ENCODE peak calls at places on chromosomes 13 and 19, in nine cellular contexts. One of them, this sample, is unnamed.

GRCh38 chr13:36862002-36862706 is 43.1 kb downstream of the RFXAP start:
- DNase-seq in body of pancreas: no peak
- DNase-seq in BJ: no peak
- DNase-seq in GM23338: no peak
- DNase-seq in mucosa of descending colon: no peak
- DNase-seq in AG04450: no peak
- DNase-seq in epithelial cell of esophagus: peak; percentile 17
- DNase-seq in Caco-2: no peak
- DNase-seq in AG04449: no peak
- DNase-seq in this sample: no peak

GRCh38 chr19:51461723-51462161 is 3.5 kb upstream of the SIGLEC8 start:
- DNase-seq in BJ: no peak
- DNase-seq in mucosa of descending colon: no peak
- DNase-seq in AG04449: no peak
- DNase-seq in AG04450: no peak
- DNase-seq in epithelial cell of esophagus: no peak
- DNase-seq in Caco-2: no peak
- DNase-seq in GM23338: no peak
- DNase-seq in body of pancreas: no peak
- DNase-seq in this sample: no peak

GRCh38 chr13:45142440-45143345 is 22.4 kb downstream of the GTF2F2 start:
- DNase-seq in mucosa of descending colon: no peak
- DNase-seq in AG04450: no peak
- DNase-seq in GM23338: no peak
- DNase-seq in Caco-2: no peak
- DNase-seq in BJ: no peak
- DNase-seq in AG04449: no peak
- DNase-seq in epithelial cell of esophagus: peak; percentile 20
- DNase-seq in body of pancreas: no peak
- DNase-seq in this sample: no peak

GRCh38 chr13:51453959-51454703 is 1.3 kb upstream of the INTS6 start:
- DNase-seq in AG04450: no peak
- DNase-seq in GM23338: peak; percentile 53
- DNase-seq in body of pancreas: peak; percentile 49
- DNase-seq in epithelial cell of esophagus: peak; percentile 30
- DNase-seq in BJ: no peak
- DNase-seq in AG04449: no peak
- DNase-seq in Caco-2: peak; percentile 32
- DNase-seq in mucosa of descending colon: peak; percentile 51
- DNase-seq in this sample: no peak

GRCh38 chr13:41740479-41740878 is 220.4 kb downstream of the VWA8 start:
- DNase-seq in BJ: no peak
- DNase-seq in body of pancreas: no peak
- DNase-seq in epithelial cell of esophagus: no peak
- DNase-seq in AG04450: no peak
- DNase-seq in AG04449: no peak
- DNase-seq in mucosa of descending colon: no peak
- DNase-seq in GM23338: no peak
- DNase-seq in Caco-2: no peak
- DNase-seq in this sample: no peak

GRCh38 chr19:49150106-49150943 is 4.9 kb downstream of the HRC start:
- DNase-seq in BJ: no peak
- DNase-seq in body of pancreas: peak; percentile 87
- DNase-seq in Caco-2: peak; percentile 92
- DNase-seq in epithelial cell of esophagus: peak; percentile 70
- DNase-seq in AG04450: no peak
- DNase-seq in GM23338: peak; percentile 95
- DNase-seq in mucosa of descending colon: peak; percentile 92
- DNase-seq in AG04449: no peak
- DNase-seq in this sample: no peak

GRCh38 chr19:3392480-3392879 is 26.1 kb downstream of the NFIC start:
- DNase-seq in BJ: no peak
- DNase-seq in epithelial cell of esophagus: no peak
- DNase-seq in AG04449: no peak
- DNase-seq in body of pancreas: no peak
- DNase-seq in Caco-2: no peak
- DNase-seq in AG04450: no peak
- DNase-seq in GM23338: no peak
- DNase-seq in mucosa of descending colon: no peak
- DNase-seq in this sample: no peak

GRCh38 chr19:43704002-43704705 is 11.7 kb upstream of the IRGC start:
- DNase-seq in AG04450: no peak
- DNase-seq in mucosa of descending colon: peak; percentile 44
- DNase-seq in GM23338: no peak
- DNase-seq in body of pancreas: no peak
- DNase-seq in Caco-2: peak; percentile 28
- DNase-seq in BJ: no peak
- DNase-seq in AG04449: no peak
- DNase-seq in epithelial cell of esophagus: no peak
- DNase-seq in this sample: no peak

GRCh38 chr19:43519436-43520088 is 7.4 kb downstream of the ETHE1 start:
- DNase-seq in body of pancreas: peak; percentile 82
- DNase-seq in epithelial cell of esophagus: peak; percentile 99
- DNase-seq in AG04449: peak; percentile 85
- DNase-seq in GM23338: peak; percentile 96
- DNase-seq in Caco-2: peak; percentile 89
- DNase-seq in AG04450: peak; percentile 94
- DNase-seq in mucosa of descending colon: peak; percentile 86
- DNase-seq in BJ: no peak
- DNase-seq in this sample: peak; percentile 84

GRCh38 chr13:111508902-111509509 is 188.6 kb downstream of the TEX29 start:
- DNase-seq in body of pancreas: no peak
- DNase-seq in mucosa of descending colon: no peak
- DNase-seq in epithelial cell of esophagus: no peak
- DNase-seq in AG04450: no peak
- DNase-seq in BJ: no peak
- DNase-seq in GM23338: no peak
- DNase-seq in Caco-2: no peak
- DNase-seq in AG04449: no peak
- DNase-seq in this sample: no peak

GRCh38 chr13:110236831-110237261 is 70.1 kb downstream of the COL4A1 start:
- DNase-seq in body of pancreas: no peak
- DNase-seq in BJ: no peak
- DNase-seq in AG04449: no peak
- DNase-seq in GM23338: no peak
- DNase-seq in mucosa of descending colon: no peak
- DNase-seq in Caco-2: no peak
- DNase-seq in epithelial cell of esophagus: no peak
- DNase-seq in AG04450: no peak
- DNase-seq in this sample: no peak

GRCh38 chr13:98217597-98217996 is 40.5 kb upstream of the RNF113B start:
- DNase-seq in body of pancreas: no peak
- DNase-seq in AG04450: no peak
- DNase-seq in BJ: no peak
- DNase-seq in AG04449: no peak
- DNase-seq in GM23338: no peak
- DNase-seq in epithelial cell of esophagus: no peak
- DNase-seq in mucosa of descending colon: no peak
- DNase-seq in Caco-2: no peak
- DNase-seq in this sample: no peak

GRCh38 chr19:41935781-41936415 is 7.6 kb upstream of the ERFL start:
- DNase-seq in Caco-2: no peak
- DNase-seq in AG04449: no peak
- DNase-seq in AG04450: no peak
- DNase-seq in GM23338: no peak
- DNase-seq in mucosa of descending colon: no peak
- DNase-seq in epithelial cell of esophagus: peak; percentile 39
- DNase-seq in BJ: no peak
- DNase-seq in body of pancreas: no peak
- DNase-seq in this sample: no peak

GRCh38 chr19:32018014-32018413 is 327.4 kb upstream of the ZNF507 start:
- DNase-seq in body of pancreas: no peak
- DNase-seq in epithelial cell of esophagus: peak; percentile 32
- DNase-seq in Caco-2: no peak
- DNase-seq in mucosa of descending colon: no peak
- DNase-seq in AG04450: no peak
- DNase-seq in BJ: no peak
- DNase-seq in AG04449: peak; percentile 5
- DNase-seq in GM23338: no peak
- DNase-seq in this sample: peak; percentile 81

GRCh38 chr19:13181747-13182388 is 31.7 kb downstream of the IER2 start:
- DNase-seq in epithelial cell of esophagus: peak; percentile 28
- DNase-seq in body of pancreas: peak; percentile 56
- DNase-seq in mucosa of descending colon: peak; percentile 85
- DNase-seq in AG04449: no peak
- DNase-seq in Caco-2: no peak
- DNase-seq in GM23338: no peak
- DNase-seq in BJ: peak; percentile 55
- DNase-seq in AG04450: no peak
- DNase-seq in this sample: no peak

GRCh38 chr19:19268453-19269385 is 4.4 kb downstream of the TM6SF2 start:
- DNase-seq in epithelial cell of esophagus: no peak
- DNase-seq in BJ: no peak
- DNase-seq in body of pancreas: no peak
- DNase-seq in Caco-2: no peak
- DNase-seq in AG04450: no peak
- DNase-seq in mucosa of descending colon: no peak
- DNase-seq in AG04449: no peak
- DNase-seq in GM23338: no peak
- DNase-seq in this sample: no peak

GRCh38 chr13:92807343-92807742 is 419.3 kb upstream of the GPC6 start:
- DNase-seq in mucosa of descending colon: no peak
- DNase-seq in epithelial cell of esophagus: no peak
- DNase-seq in GM23338: no peak
- DNase-seq in body of pancreas: no peak
- DNase-seq in Caco-2: no peak
- DNase-seq in BJ: no peak
- DNase-seq in AG04449: no peak
- DNase-seq in AG04450: no peak
- DNase-seq in this sample: no peak

GRCh38 chr13:28794370-28794769 is 25.8 kb upstream of the MTUS2 start:
- DNase-seq in Caco-2: no peak
- DNase-seq in mucosa of descending colon: no peak
- DNase-seq in epithelial cell of esophagus: no peak
- DNase-seq in BJ: no peak
- DNase-seq in AG04450: no peak
- DNase-seq in body of pancreas: no peak
- DNase-seq in GM23338: no peak
- DNase-seq in AG04449: no peak
- DNase-seq in this sample: no peak

GRCh38 chr13:28792992-28793391 is 27.1 kb upstream of the MTUS2 start:
- DNase-seq in AG04450: peak; percentile 34
- DNase-seq in body of pancreas: no peak
- DNase-seq in mucosa of descending colon: no peak
- DNase-seq in AG04449: peak; percentile 63
- DNase-seq in BJ: peak; percentile 47
- DNase-seq in epithelial cell of esophagus: no peak
- DNase-seq in GM23338: no peak
- DNase-seq in Caco-2: no peak
- DNase-seq in this sample: no peak

GRCh38 chr13:28796938-28797257 is 23.2 kb upstream of the MTUS2 start:
- DNase-seq in body of pancreas: no peak
- DNase-seq in AG04449: no peak
- DNase-seq in AG04450: no peak
- DNase-seq in mucosa of descending colon: no peak
- DNase-seq in GM23338: no peak
- DNase-seq in epithelial cell of esophagus: no peak
- DNase-seq in Caco-2: no peak
- DNase-seq in BJ: no peak
- DNase-seq in this sample: no peak
- TF ChIP-seq CTCF in body of pancreas: no peak
- TF ChIP-seq CTCF in AG04449: no peak
- TF ChIP-seq CTCF in AG04450: no peak
- TF ChIP-seq CTCF in mucosa of descending colon: no peak
- TF ChIP-seq CTCF in GM23338: no peak
- TF ChIP-seq CTCF in epithelial cell of esophagus: no peak
- TF ChIP-seq CTCF in Caco-2: no peak
- TF ChIP-seq CTCF in BJ: no peak
- TF ChIP-seq CTCF in this sample: no peak

GRCh38 chr13:113915012-113915763 is 51.3 kb upstream of the GAS6 start:
- DNase-seq in Caco-2: no peak
- DNase-seq in GM23338: no peak
- DNase-seq in mucosa of descending colon: no peak
- DNase-seq in AG04449: no peak
- DNase-seq in epithelial cell of esophagus: no peak
- DNase-seq in body of pancreas: no peak
- DNase-seq in AG04450: no peak
- DNase-seq in BJ: no peak
- DNase-seq in this sample: no peak
- TF ChIP-seq CTCF in Caco-2: no peak
- TF ChIP-seq CTCF in GM23338: no peak
- TF ChIP-seq CTCF in mucosa of descending colon: no peak
- TF ChIP-seq CTCF in AG04449: no peak
- TF ChIP-seq CTCF in epithelial cell of esophagus: no peak
- TF ChIP-seq CTCF in body of pancreas: no peak
- TF ChIP-seq CTCF in AG04450: no peak
- TF ChIP-seq CTCF in BJ: no peak
- TF ChIP-seq CTCF in this sample: no peak

DNA sequence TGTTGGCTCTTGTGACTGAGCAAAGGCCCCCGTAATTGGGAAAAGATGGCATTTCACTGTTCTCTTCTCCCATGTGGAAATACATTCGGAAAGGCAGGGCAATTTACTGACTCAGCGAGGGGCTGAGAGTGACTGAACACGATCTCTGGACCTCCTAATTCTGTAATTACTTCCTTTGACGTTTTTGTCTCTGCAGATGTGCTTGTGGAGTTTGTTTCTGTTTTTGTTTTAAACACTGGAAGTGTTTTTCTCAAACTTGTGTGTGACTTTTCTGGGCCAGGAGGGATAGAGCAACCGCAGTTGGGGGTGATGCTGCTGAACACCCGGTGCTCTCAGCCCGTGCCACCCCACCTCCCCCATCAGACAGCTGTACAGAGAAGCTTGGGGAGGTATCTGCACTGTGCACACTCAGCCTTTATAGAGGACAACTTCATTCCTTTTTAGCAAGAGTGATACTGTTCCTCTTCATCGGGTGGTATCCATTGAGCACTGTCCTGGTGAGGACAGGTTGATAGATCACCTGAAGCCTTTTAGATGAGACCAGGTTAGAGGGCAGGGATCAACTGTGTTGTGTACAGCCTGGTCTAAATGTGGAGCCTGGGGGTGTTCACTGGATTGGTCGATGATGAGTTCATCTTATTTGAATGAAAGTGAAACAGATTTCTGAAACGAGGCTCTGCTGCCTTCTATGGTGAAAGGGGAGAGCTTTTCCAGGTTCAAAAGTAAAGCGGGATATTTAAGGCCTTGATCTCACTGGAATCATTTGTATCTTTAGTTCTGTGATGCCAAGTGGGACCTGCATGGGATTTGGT is 117.4 kb downstream of the ESD start:
- DNase-seq in epithelial cell of esophagus: no peak
- DNase-seq in BJ: peak; percentile 30
- DNase-seq in AG04449: no peak
- DNase-seq in Caco-2: no peak
- DNase-seq in body of pancreas: no peak
- DNase-seq in AG04450: no peak
- DNase-seq in mucosa of descending colon: no peak
- DNase-seq in GM23338: no peak
- DNase-seq in this sample: no peak
- TF ChIP-seq CTCF in epithelial cell of esophagus: no peak
- TF ChIP-seq CTCF in BJ: peak; percentile 23
- TF ChIP-seq CTCF in AG04449: peak; percentile 25
- TF ChIP-seq CTCF in Caco-2: no peak
- TF ChIP-seq CTCF in body of pancreas: no peak
- TF ChIP-seq CTCF in AG04450: peak; percentile 32
- TF ChIP-seq CTCF in mucosa of descending colon: no peak
- TF ChIP-seq CTCF in GM23338: no peak
- TF ChIP-seq CTCF in this sample: peak; percentile 18

DNA sequence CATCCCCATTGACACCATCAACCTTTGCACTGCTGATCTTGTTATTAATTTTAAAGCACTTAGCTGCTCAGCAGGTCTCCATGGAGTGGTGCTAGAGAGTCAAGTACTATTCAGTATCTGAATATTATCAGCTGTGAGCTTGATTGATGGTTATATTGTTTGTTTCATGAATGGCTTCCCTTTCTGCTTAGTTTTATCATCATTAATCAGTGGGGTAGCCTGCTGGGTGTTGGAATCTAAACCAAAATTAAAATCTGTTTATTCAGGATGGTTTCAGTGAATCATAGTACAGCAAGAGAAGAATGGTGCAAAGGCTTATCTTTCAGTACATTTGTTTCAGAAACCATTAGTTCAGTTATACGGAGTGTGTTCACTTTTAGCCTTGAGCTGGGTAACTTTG is 42.5 kb upstream of the SCEL start:
- DNase-seq in BJ: no peak
- DNase-seq in epithelial cell of esophagus: peak; percentile 66
- DNase-seq in mucosa of descending colon: peak; percentile 25
- DNase-seq in body of pancreas: no peak
- DNase-seq in Caco-2: peak; percentile 41
- DNase-seq in AG04450: no peak
- DNase-seq in AG04449: no peak
- DNase-seq in GM23338: no peak
- DNase-seq in this sample: no peak
- TF ChIP-seq CTCF in BJ: peak; percentile 34
- TF ChIP-seq CTCF in epithelial cell of esophagus: peak; percentile 84
- TF ChIP-seq CTCF in mucosa of descending colon: no peak
- TF ChIP-seq CTCF in body of pancreas: peak; percentile 58
- TF ChIP-seq CTCF in Caco-2: peak; percentile 59
- TF ChIP-seq CTCF in AG04450: peak; percentile 11
- TF ChIP-seq CTCF in AG04449: peak; percentile 8
- TF ChIP-seq CTCF in GM23338: peak; percentile 47
- TF ChIP-seq CTCF in this sample: peak; percentile 64